ENCODE peak calls at places on chromosomes 11 and 22, in four cellular contexts. O, Q, T and U are unnamed samples.
A peak's percentile ranks its signal among the peaks of the same experiment; 100 is the strongest.

GRCh38 chr22:31332010-31332409 is 14.1 kb downstream of the PATZ1 start:
- DNase-seq in O (no peak), Q (no peak), T (no peak), U (no peak)

GRCh38 chr11:27469333-27469680 is 3.3 kb downstream of the LGR4 start:
- DNase-seq in O (no peak), Q (no peak), T (no peak), U (no peak)

GRCh38 chr22:26558246-26558895 is 31.6 kb downstream of the TPST2 start:
- DNase-seq in O (peak; percentile 71), Q (no peak), T (no peak), U (peak; percentile 68)

GRCh38 chr11:9028591-9028990 is 24.8 kb upstream of the NRIP3 start:
- DNase-seq in O (no peak), Q (no peak), T (no peak), U (no peak)

GRCh38 chr11:121741954-121742361 is 289.2 kb upstream of the SORL1-AS1 start:
- DNase-seq in O (peak; percentile 43), Q (peak; percentile 70), T (no peak), U (no peak)

GRCh38 chr11:9758676-9759518 is 95.0 kb downstream of the SWAP70 start:
- DNase-seq in O (peak; percentile 78), Q (peak; percentile 59), T (peak; percentile 64), U (peak; percentile 71)

GRCh38 chr11:9150944-9151343 is 59.5 kb upstream of the SCUBE2 start:
- DNase-seq in O (no peak), Q (no peak), T (no peak), U (no peak)

GRCh38 chr22:24965822-24966626 is 13.5 kb downstream of the KIAA1671 start:
- DNase-seq in O (peak; percentile 91), Q (peak; percentile 84), T (no peak), U (peak; percentile 95)

GRCh38 chr11:126808851-126809250 is 191.7 kb downstream of the KIRREL3 start:
- DNase-seq in O (no peak), Q (no peak), T (no peak), U (no peak)

GRCh38 chr11:43810929-43811596 is 69.6 kb upstream of the ALKBH3 start:
- DNase-seq in O (no peak), Q (no peak), T (no peak), U (no peak)

GRCh38 chr11:13287026-13287425 is 9.4 kb downstream of the BMAL1 start:
- DNase-seq in O (no peak), Q (no peak), T (no peak), U (no peak)

GRCh38 chr11:255176-255575 is 18.4 kb downstream of the PSMD13 start:
- DNase-seq in O (no peak), Q (no peak), T (no peak), U (no peak)

GRCh38 chr22:24529898-24530297 is 25.0 kb downstream of the GUCD1 start:
- DNase-seq in O (no peak), Q (no peak), T (no peak), U (no peak)

GRCh38 chr11:15313862-15314261 is 199.1 kb downstream of the INSC start:
- DNase-seq in O (no peak), Q (no peak), T (no peak), U (no peak)

GRCh38 chr22:37492428-37493344 is 6.5 kb upstream of the MFNG start:
- DNase-seq in O (no peak), Q (no peak), T (peak; percentile 71), U (no peak)

GRCh38 chr11:114163830-114164401 is 104.4 kb downstream of the ZBTB16 start:
- DNase-seq in O (peak; percentile 42), Q (peak; percentile 53), T (no peak), U (no peak)

GRCh38 chr11:2444301-2445106 is at the start of the genes KCNQ1 and TRPM5:
- DNase-seq in O (peak; percentile 84), Q (peak; percentile 69), T (peak; percentile 83), U (no peak)

GRCh38 chr22:42646569-42647525 is 2.3 kb downstream of the CYB5R3 start:
- DNase-seq in O (peak; percentile 85), Q (peak; percentile 74), T (no peak), U (peak; percentile 88)

GRCh38 chr22:49807780-49808708 is 19.6 kb downstream of the BRD1 start:
- DNase-seq in O (no peak), Q (no peak), T (no peak), U (no peak)